ENCODE peak calls at places on chromosomes 2 and 18, in four cellular contexts. N, E, H and Q are unnamed samples.

GRCh38 chr2:170883683-170884082 is 45.4 kb upstream of the GORASP2 start:
- DNase-seq in N (no peak), E (no peak), H (no peak), Q (no peak)

GRCh38 chr2:112243233-112243632 is 11.6 kb downstream of the ZC3H8 start:
- DNase-seq in N (no peak), E (no peak), H (no peak), Q (no peak)

GRCh38 chr2:54687595-54688152 is 35.8 kb upstream of the EML6 start:
- DNase-seq in N (no peak), E (peak), H (no peak), Q (no peak)

GRCh38 chr2:219459460-219460311 is 25.0 kb downstream of the SPEG start:
- DNase-seq in N (peak), E (peak), H (peak), Q (peak)

GRCh38 chr18:68916734-68917133 is 118.9 kb downstream of the CCDC102B start:
- DNase-seq in N (no peak), E (peak), H (no peak), Q (no peak)

GRCh38 chr2:119482481-119483394 is 41.5 kb downstream of the SCTR start:
- DNase-seq in N (peak), E (no peak), H (peak), Q (no peak)

GRCh38 chr2:227267406-227268115 is 57.5 kb upstream of the MFF start:
- DNase-seq in N (no peak), E (peak), H (no peak), Q (no peak)

GRCh38 chr2:158493458-158493857 is 36.7 kb downstream of the PKP4 start:
- DNase-seq in N (no peak), E (no peak), H (no peak), Q (no peak)

GRCh38 chr2:201196003-201196402 is 13.1 kb downstream of the CASP10 start:
- DNase-seq in N (no peak), E (no peak), H (no peak), Q (no peak)

GRCh38 chr2:10254373-10255188 is 48.1 kb upstream of the HPCAL1 start:
- DNase-seq in N (no peak), E (no peak), H (peak), Q (no peak)

GRCh38 chr2:179461367-179461886 is 196.8 kb upstream of the SESTD1 start:
- DNase-seq in N (no peak), E (no peak), H (no peak), Q (no peak)

GRCh38 chr2:71330585-71331330 is 824 bp upstream of the ZNF638 start:
- DNase-seq in N (no peak), E (no peak), H (no peak), Q (no peak)

GRCh38 chr2:111534816-111535803 is 348.9 kb downstream of the ANAPC1 start:
- DNase-seq in N (no peak), E (peak), H (no peak), Q (peak)

GRCh38 chr2:18118703-18119102 is 240.2 kb downstream of the KCNS3 start:
- DNase-seq in N (no peak), E (no peak), H (no peak), Q (no peak)

GRCh38 chr2:121094845-121095244 is 190.2 kb downstream of the TFCP2L1 start:
- DNase-seq in N (no peak), E (no peak), H (no peak), Q (no peak)

GRCh38 chr2:204544961-204545860 is at the start of gene PARD3B:
- DNase-seq in N (no peak), E (peak), H (peak), Q (peak)

GRCh38 chr2:174593574-174594203 is 3.9 kb downstream of the WIPF1 start:
- DNase-seq in N (peak), E (peak), H (no peak), Q (peak)

GRCh38 chr2:50514881-50515280 is 517.1 kb downstream of the NRXN1 start:
- DNase-seq in N (no peak), E (no peak), H (no peak), Q (no peak)

GRCh38 chr2:61356261-61356957 is 114.5 kb downstream of the USP34 start:
- DNase-seq in N (no peak), E (peak), H (no peak), Q (no peak)

GRCh38 chr2:239213420-239214101 is 187.3 kb downstream of the HDAC4 start:
- DNase-seq in N (no peak), E (no peak), H (no peak), Q (no peak)

GRCh38 chr2:158967731-158968395 is 577 bp upstream of the TANC1 start:
- DNase-seq in N (no peak), E (peak), H (peak), Q (peak)

GRCh38 chr2:74093426-74093825 is 54.3 kb downstream of the BOLA3 start:
- DNase-seq in N (no peak), E (no peak), H (no peak), Q (no peak)

GRCh38 chr2:97747716-97748115 is 34.3 kb downstream of the ZAP70 start:
- DNase-seq in N (no peak), E (no peak), H (no peak), Q (no peak)

GRCh38 chr2:33670392-33670937 is 71.4 kb upstream of the FAM98A start:
- DNase-seq in N (no peak), E (no peak), H (no peak), Q (no peak)
- TF ChIP-seq CTCF in N (no peak), E (no peak), H (no peak), Q (no peak)

DNA sequence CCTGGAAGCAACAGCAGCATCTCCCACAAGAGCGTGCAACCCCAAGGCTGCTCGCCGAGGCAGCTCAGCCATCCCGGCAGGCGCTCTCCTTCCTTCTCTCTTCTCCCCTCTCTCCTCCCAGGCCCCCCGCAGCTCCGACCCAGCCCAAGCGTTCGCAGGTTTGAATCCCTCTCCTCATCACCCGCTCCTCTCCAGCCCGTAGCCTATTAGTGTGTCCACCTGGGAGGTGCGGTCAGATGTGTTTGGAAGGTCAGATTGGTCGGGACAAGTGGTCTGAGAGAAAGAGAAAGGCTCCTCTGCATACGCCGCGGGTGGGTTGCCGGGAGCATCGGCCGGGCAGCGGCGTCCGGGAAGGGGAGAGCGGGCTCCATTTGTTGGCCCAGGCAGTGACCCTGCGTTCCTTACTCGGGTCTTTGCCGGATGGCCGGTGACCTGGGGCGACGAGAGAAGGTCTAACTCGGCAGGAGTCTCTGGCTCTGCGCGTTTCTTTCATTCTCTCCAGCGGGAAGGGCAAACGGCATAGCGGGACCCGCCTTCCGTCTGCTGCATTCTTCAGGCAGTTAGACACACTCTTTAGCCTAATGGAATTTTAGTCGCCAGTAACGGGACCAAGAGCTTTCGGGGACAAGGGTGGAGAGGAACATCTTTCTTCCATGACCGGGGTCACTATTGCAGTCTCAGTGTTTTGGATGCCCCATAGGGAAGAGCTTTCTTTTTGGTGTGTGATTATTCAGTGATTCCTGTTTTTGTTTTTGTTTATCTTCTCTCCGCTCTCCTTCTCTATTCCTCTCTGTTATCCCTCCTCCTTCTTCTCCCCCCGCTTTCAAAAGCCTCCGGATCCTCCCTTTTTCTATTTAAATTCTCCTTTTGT is 1.1 kb upstream of the TMEFF2 start:
- DNase-seq in N (no peak), E (no peak), H (peak), Q (no peak)
- H3K27ac ChIP-seq in N (no peak), E (no peak), H (no peak), Q (no peak)

DNA sequence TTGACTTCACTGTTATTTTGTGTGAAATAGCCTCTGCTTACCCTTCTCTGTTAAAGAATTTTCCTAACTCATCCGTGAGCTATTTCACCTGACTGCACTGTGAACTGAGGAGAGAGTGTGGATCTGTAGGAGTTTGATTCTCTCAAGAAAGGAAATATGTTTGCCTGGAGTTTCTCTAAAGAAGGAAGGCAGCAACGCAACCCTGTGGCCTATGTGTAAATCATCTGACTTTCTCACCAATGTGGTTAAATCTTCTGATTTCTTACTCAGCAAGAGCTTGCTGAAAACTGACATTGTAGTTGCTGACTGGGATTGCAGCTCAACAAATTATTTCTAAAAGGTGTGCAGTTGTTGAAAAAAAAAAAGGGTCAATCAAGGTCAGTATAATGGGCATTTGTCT is 153.9 kb upstream of the PELI1 start:
- DNase-seq in N (no peak), E (no peak), H (no peak), Q (no peak)
- TF ChIP-seq CTCF in N (no peak), E (no peak), H (no peak), Q (no peak)

DNA sequence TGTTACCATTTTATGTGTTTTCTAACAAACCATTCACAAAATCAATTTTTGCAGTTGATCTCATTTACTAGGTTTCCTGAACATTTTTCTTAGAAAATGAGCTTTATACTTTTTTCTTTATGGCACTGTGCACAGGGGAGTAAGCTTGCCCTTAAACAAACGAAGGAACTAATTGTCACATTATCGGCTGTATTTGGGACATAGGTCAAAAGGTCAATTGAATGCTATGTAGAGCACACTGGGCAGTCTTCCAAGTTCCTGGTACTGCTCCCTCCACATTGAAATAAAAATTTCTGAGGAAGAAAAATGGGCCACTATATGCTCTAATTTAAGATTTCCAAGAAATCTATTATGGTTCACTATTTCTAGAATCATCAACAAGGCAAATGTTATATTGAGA is 93.6 kb upstream of the TMEFF2 start:
- DNase-seq in N (no peak), E (no peak), H (no peak), Q (no peak)
- H3K27ac ChIP-seq in N (no peak), E (no peak), H (no peak), Q (no peak)

GRCh38 chr2:207054521-207054920 is 111.2 kb downstream of the KLF7 start:
- DNase-seq in N (no peak), E (peak), H (no peak), Q (no peak)
- TF ChIP-seq CTCF in N (no peak), E (no peak), H (no peak), Q (no peak)